ENCODE peak calls at places on chromosomes 12 and 14, in eight cellular contexts. One of them, this sample, is unnamed.

GRCh38 chr12:62657363-62657632 is 190.7 kb downstream of the MON2 start:
- DNase-seq in HuH-7: no peak
- DNase-seq in sciatic nerve: no peak
- DNase-seq in ACHN: no peak
- DNase-seq in SW 1271: no peak
- DNase-seq in activated gamma-delta T cell treated with Interleukin-2 at 50 U/mL for 16 hours: no peak
- DNase-seq in naive thymus-derived CD8-positive, alpha-beta T cell: no peak
- DNase-seq in fibroblast of the aortic adventitia: no peak
- DNase-seq in this sample: no peak

GRCh38 chr12:24719293-24719721 is 229.6 kb downstream of the BCAT1 start:
- DNase-seq in HuH-7: no peak
- DNase-seq in sciatic nerve: no peak
- DNase-seq in ACHN: peak
- DNase-seq in SW 1271: peak
- DNase-seq in activated gamma-delta T cell treated with Interleukin-2 at 50 U/mL for 16 hours: peak
- DNase-seq in naive thymus-derived CD8-positive, alpha-beta T cell: no peak
- DNase-seq in fibroblast of the aortic adventitia: peak
- DNase-seq in this sample: no peak

GRCh38 chr12:110694330-110694891 is 5.5 kb upstream of the HVCN1 start:
- DNase-seq in HuH-7: no peak
- DNase-seq in sciatic nerve: no peak
- DNase-seq in ACHN: no peak
- DNase-seq in SW 1271: no peak
- DNase-seq in activated gamma-delta T cell treated with Interleukin-2 at 50 U/mL for 16 hours: no peak
- DNase-seq in naive thymus-derived CD8-positive, alpha-beta T cell: no peak
- DNase-seq in fibroblast of the aortic adventitia: no peak
- DNase-seq in this sample: no peak

GRCh38 chr12:93667672-93668071 is 9.5 kb upstream of the CRADD start:
- DNase-seq in HuH-7: no peak
- DNase-seq in sciatic nerve: no peak
- DNase-seq in ACHN: no peak
- DNase-seq in SW 1271: no peak
- DNase-seq in activated gamma-delta T cell treated with Interleukin-2 at 50 U/mL for 16 hours: no peak
- DNase-seq in naive thymus-derived CD8-positive, alpha-beta T cell: no peak
- DNase-seq in fibroblast of the aortic adventitia: peak
- DNase-seq in this sample: no peak

GRCh38 chr12:56628671-56629458 is 1.3 kb downstream of the BAZ2A start:
- DNase-seq in HuH-7: no peak
- DNase-seq in sciatic nerve: peak
- DNase-seq in ACHN: peak
- DNase-seq in SW 1271: no peak
- DNase-seq in activated gamma-delta T cell treated with Interleukin-2 at 50 U/mL for 16 hours: peak
- DNase-seq in naive thymus-derived CD8-positive, alpha-beta T cell: peak
- DNase-seq in fibroblast of the aortic adventitia: peak
- DNase-seq in this sample: peak

GRCh38 chr12:11762723-11763326 is 113.4 kb downstream of the ETV6 start:
- DNase-seq in HuH-7: no peak
- DNase-seq in sciatic nerve: no peak
- DNase-seq in ACHN: no peak
- DNase-seq in SW 1271: no peak
- DNase-seq in activated gamma-delta T cell treated with Interleukin-2 at 50 U/mL for 16 hours: no peak
- DNase-seq in naive thymus-derived CD8-positive, alpha-beta T cell: no peak
- DNase-seq in fibroblast of the aortic adventitia: peak
- DNase-seq in this sample: no peak

GRCh38 chr12:88255224-88255623 is 113.1 kb downstream of the TMTC3 start:
- DNase-seq in HuH-7: no peak
- DNase-seq in sciatic nerve: no peak
- DNase-seq in ACHN: no peak
- DNase-seq in SW 1271: no peak
- DNase-seq in activated gamma-delta T cell treated with Interleukin-2 at 50 U/mL for 16 hours: no peak
- DNase-seq in naive thymus-derived CD8-positive, alpha-beta T cell: no peak
- DNase-seq in fibroblast of the aortic adventitia: no peak
- DNase-seq in this sample: no peak

GRCh38 chr14:99884834-99885648 is 91.8 kb downstream of the EML1 start:
- DNase-seq in HuH-7: peak
- DNase-seq in sciatic nerve: no peak
- DNase-seq in ACHN: peak
- DNase-seq in SW 1271: no peak
- DNase-seq in activated gamma-delta T cell treated with Interleukin-2 at 50 U/mL for 16 hours: peak
- DNase-seq in naive thymus-derived CD8-positive, alpha-beta T cell: peak
- DNase-seq in fibroblast of the aortic adventitia: peak
- DNase-seq in this sample: peak

GRCh38 chr12:132476421-132476820 is 13.5 kb upstream of the FBRSL1 start:
- DNase-seq in HuH-7: no peak
- DNase-seq in sciatic nerve: no peak
- DNase-seq in ACHN: no peak
- DNase-seq in SW 1271: no peak
- DNase-seq in activated gamma-delta T cell treated with Interleukin-2 at 50 U/mL for 16 hours: no peak
- DNase-seq in naive thymus-derived CD8-positive, alpha-beta T cell: no peak
- DNase-seq in fibroblast of the aortic adventitia: no peak
- DNase-seq in this sample: no peak

GRCh38 chr14:37232907-37233481 is 35.3 kb downstream of the MIPOL1 start:
- DNase-seq in HuH-7: peak
- DNase-seq in sciatic nerve: no peak
- DNase-seq in ACHN: peak
- DNase-seq in SW 1271: no peak
- DNase-seq in activated gamma-delta T cell treated with Interleukin-2 at 50 U/mL for 16 hours: no peak
- DNase-seq in naive thymus-derived CD8-positive, alpha-beta T cell: no peak
- DNase-seq in fibroblast of the aortic adventitia: peak
- DNase-seq in this sample: peak

GRCh38 chr12:507261-507853 is 47.6 kb downstream of the B4GALNT3 start:
- DNase-seq in HuH-7: no peak
- DNase-seq in sciatic nerve: no peak
- DNase-seq in ACHN: no peak
- DNase-seq in SW 1271: no peak
- DNase-seq in activated gamma-delta T cell treated with Interleukin-2 at 50 U/mL for 16 hours: no peak
- DNase-seq in naive thymus-derived CD8-positive, alpha-beta T cell: no peak
- DNase-seq in fibroblast of the aortic adventitia: no peak
- DNase-seq in this sample: no peak

GRCh38 chr12:131119936-131120335 is 166.2 kb downstream of the ADGRD1 start:
- DNase-seq in HuH-7: no peak
- DNase-seq in sciatic nerve: peak
- DNase-seq in ACHN: no peak
- DNase-seq in SW 1271: no peak
- DNase-seq in activated gamma-delta T cell treated with Interleukin-2 at 50 U/mL for 16 hours: no peak
- DNase-seq in naive thymus-derived CD8-positive, alpha-beta T cell: no peak
- DNase-seq in fibroblast of the aortic adventitia: no peak
- DNase-seq in this sample: no peak

GRCh38 chr12:103382736-103383346 is 112.9 kb downstream of the C12orf42 start:
- DNase-seq in HuH-7: no peak
- DNase-seq in sciatic nerve: no peak
- DNase-seq in ACHN: no peak
- DNase-seq in SW 1271: no peak
- DNase-seq in activated gamma-delta T cell treated with Interleukin-2 at 50 U/mL for 16 hours: no peak
- DNase-seq in naive thymus-derived CD8-positive, alpha-beta T cell: no peak
- DNase-seq in fibroblast of the aortic adventitia: no peak
- DNase-seq in this sample: no peak

GRCh38 chr12:118397693-118398440 is 21.5 kb downstream of the SUDS3 start:
- DNase-seq in HuH-7: no peak
- DNase-seq in sciatic nerve: no peak
- DNase-seq in ACHN: no peak
- DNase-seq in SW 1271: no peak
- DNase-seq in activated gamma-delta T cell treated with Interleukin-2 at 50 U/mL for 16 hours: no peak
- DNase-seq in naive thymus-derived CD8-positive, alpha-beta T cell: no peak
- DNase-seq in fibroblast of the aortic adventitia: no peak
- DNase-seq in this sample: no peak

GRCh38 chr12:91177380-91177779 is 5.2 kb downstream of the DCN start:
- DNase-seq in HuH-7: no peak
- DNase-seq in sciatic nerve: no peak
- DNase-seq in ACHN: no peak
- DNase-seq in SW 1271: no peak
- DNase-seq in activated gamma-delta T cell treated with Interleukin-2 at 50 U/mL for 16 hours: no peak
- DNase-seq in naive thymus-derived CD8-positive, alpha-beta T cell: no peak
- DNase-seq in fibroblast of the aortic adventitia: peak
- DNase-seq in this sample: no peak

GRCh38 chr12:124512667-124513296 is 54.6 kb downstream of the NCOR2 start:
- DNase-seq in HuH-7: no peak
- DNase-seq in sciatic nerve: peak
- DNase-seq in ACHN: peak
- DNase-seq in SW 1271: peak
- DNase-seq in activated gamma-delta T cell treated with Interleukin-2 at 50 U/mL for 16 hours: no peak
- DNase-seq in naive thymus-derived CD8-positive, alpha-beta T cell: no peak
- DNase-seq in fibroblast of the aortic adventitia: peak
- DNase-seq in this sample: peak

GRCh38 chr14:57057803-57058202 is 210.9 kb downstream of the EXOC5 start:
- DNase-seq in HuH-7: no peak
- DNase-seq in sciatic nerve: no peak
- DNase-seq in ACHN: no peak
- DNase-seq in SW 1271: no peak
- DNase-seq in activated gamma-delta T cell treated with Interleukin-2 at 50 U/mL for 16 hours: no peak
- DNase-seq in naive thymus-derived CD8-positive, alpha-beta T cell: no peak
- DNase-seq in fibroblast of the aortic adventitia: no peak
- DNase-seq in this sample: peak

GRCh38 chr14:54712371-54712998 is 145.6 kb downstream of the SAMD4A start:
- DNase-seq in HuH-7: no peak
- DNase-seq in sciatic nerve: no peak
- DNase-seq in ACHN: no peak
- DNase-seq in SW 1271: no peak
- DNase-seq in activated gamma-delta T cell treated with Interleukin-2 at 50 U/mL for 16 hours: no peak
- DNase-seq in naive thymus-derived CD8-positive, alpha-beta T cell: no peak
- DNase-seq in fibroblast of the aortic adventitia: peak
- DNase-seq in this sample: no peak

GRCh38 chr12:21169878-21170472 is 39.0 kb downstream of the SLCO1B1 start:
- DNase-seq in HuH-7: peak
- DNase-seq in sciatic nerve: no peak
- DNase-seq in ACHN: peak
- DNase-seq in SW 1271: no peak
- DNase-seq in activated gamma-delta T cell treated with Interleukin-2 at 50 U/mL for 16 hours: no peak
- DNase-seq in naive thymus-derived CD8-positive, alpha-beta T cell: peak
- DNase-seq in fibroblast of the aortic adventitia: peak
- DNase-seq in this sample: peak

GRCh38 chr12:50567926-50568325 is 63.1 kb downstream of the DIP2B start:
- DNase-seq in HuH-7: no peak
- DNase-seq in sciatic nerve: no peak
- DNase-seq in ACHN: no peak
- DNase-seq in SW 1271: no peak
- DNase-seq in activated gamma-delta T cell treated with Interleukin-2 at 50 U/mL for 16 hours: no peak
- DNase-seq in naive thymus-derived CD8-positive, alpha-beta T cell: no peak
- DNase-seq in fibroblast of the aortic adventitia: no peak
- DNase-seq in this sample: no peak

GRCh38 chr12:50689437-50689836 is 74.5 kb upstream of the ATF1 start:
- DNase-seq in HuH-7: no peak
- DNase-seq in sciatic nerve: no peak
- DNase-seq in ACHN: no peak
- DNase-seq in SW 1271: no peak
- DNase-seq in activated gamma-delta T cell treated with Interleukin-2 at 50 U/mL for 16 hours: no peak
- DNase-seq in naive thymus-derived CD8-positive, alpha-beta T cell: no peak
- DNase-seq in fibroblast of the aortic adventitia: no peak
- DNase-seq in this sample: no peak

GRCh38 chr14:61930101-61930857 is 168.1 kb downstream of the SNAPC1 start:
- DNase-seq in HuH-7: no peak
- DNase-seq in sciatic nerve: no peak
- DNase-seq in ACHN: no peak
- DNase-seq in SW 1271: no peak
- DNase-seq in activated gamma-delta T cell treated with Interleukin-2 at 50 U/mL for 16 hours: no peak
- DNase-seq in naive thymus-derived CD8-positive, alpha-beta T cell: no peak
- DNase-seq in fibroblast of the aortic adventitia: no peak
- DNase-seq in this sample: peak

GRCh38 chr14:96192049-96192448 is 12.6 kb upstream of the BDKRB2 start:
- DNase-seq in HuH-7: no peak
- DNase-seq in sciatic nerve: no peak
- DNase-seq in ACHN: no peak
- DNase-seq in SW 1271: no peak
- DNase-seq in activated gamma-delta T cell treated with Interleukin-2 at 50 U/mL for 16 hours: no peak
- DNase-seq in naive thymus-derived CD8-positive, alpha-beta T cell: no peak
- DNase-seq in fibroblast of the aortic adventitia: no peak
- DNase-seq in this sample: no peak

GRCh38 chr12:48924617-48925217 is 575 bp downstream of the FKBP11 start:
- DNase-seq in HuH-7: peak
- DNase-seq in sciatic nerve: peak
- DNase-seq in ACHN: peak
- DNase-seq in SW 1271: no peak
- DNase-seq in activated gamma-delta T cell treated with Interleukin-2 at 50 U/mL for 16 hours: peak
- DNase-seq in naive thymus-derived CD8-positive, alpha-beta T cell: peak
- DNase-seq in fibroblast of the aortic adventitia: peak
- DNase-seq in this sample: peak

GRCh38 chr12:105196090-105196489 is 39.9 kb downstream of the APPL2 start:
- DNase-seq in HuH-7: no peak
- DNase-seq in sciatic nerve: no peak
- DNase-seq in ACHN: no peak
- DNase-seq in SW 1271: no peak
- DNase-seq in activated gamma-delta T cell treated with Interleukin-2 at 50 U/mL for 16 hours: no peak
- DNase-seq in naive thymus-derived CD8-positive, alpha-beta T cell: no peak
- DNase-seq in fibroblast of the aortic adventitia: no peak
- DNase-seq in this sample: no peak

GRCh38 chr14:70350078-70350477 is 9.4 kb downstream of the COX16 start:
- DNase-seq in HuH-7: no peak
- DNase-seq in sciatic nerve: no peak
- DNase-seq in ACHN: no peak
- DNase-seq in SW 1271: no peak
- DNase-seq in activated gamma-delta T cell treated with Interleukin-2 at 50 U/mL for 16 hours: no peak
- DNase-seq in naive thymus-derived CD8-positive, alpha-beta T cell: no peak
- DNase-seq in fibroblast of the aortic adventitia: no peak
- DNase-seq in this sample: no peak